ENCODE peak calls at places on chromosome 11, in ten cellular contexts. Q is memory B cell; U is naive thymus-derived CD4-positive, alpha-beta T cell; H is GF-D8; Z is stimulated activated CD4-positive, alpha-beta T cell treated with anti-CD3 and anti-CD28 coated beads, Interleukin-2, amount 100 ng/mL, for 48 hours; D is heart left ventricle; R is effector CD4-positive, alpha-beta T cell; A is pancreas; N is GM06990; E is LoVo. X is an unnamed sample.

GRCh38 chr11:20564811-20565210 is 34.6 kb upstream of the SLC6A5 start:
- DNase-seq in D (no peak), Q (no peak), N (no peak), R (no peak), A (no peak), E (no peak), Z (no peak), U (no peak), H (no peak), X (no peak)

GRCh38 chr11:58905141-58905715 is 34.1 kb upstream of the GLYATL1 start:
- DNase-seq in D (peak; percentile 59), Q (no peak), E (no peak), R (no peak), N (no peak), A (no peak), H (no peak), U (no peak), Z (no peak), X (no peak)

GRCh38 chr11:92225563-92226308 is 1.1 kb downstream of the FAT3 start:
- DNase-seq in E (no peak), Q (no peak), A (no peak), R (no peak), D (no peak), H (no peak), N (no peak), U (no peak), Z (no peak), X (no peak)

GRCh38 chr11:114774599-114775365 is 96.5 kb downstream of the NXPE2 start:
- DNase-seq in N (no peak), Z (peak; percentile 7), H (peak; percentile 32), U (no peak), D (peak; percentile 26), R (no peak), A (no peak), E (no peak), Q (no peak), X (no peak)

GRCh38 chr11:46170797-46171196 is 49.5 kb upstream of the PHF21A start:
- DNase-seq in A (no peak), Q (no peak), E (no peak), U (no peak), H (no peak), D (no peak), N (no peak), R (no peak), Z (no peak), X (no peak)

GRCh38 chr11:63920870-63921417 is 4.0 kb upstream of the RCOR2 start:
- DNase-seq in N (no peak), U (no peak), H (no peak), A (no peak), D (peak; percentile 54), E (no peak), R (no peak), Z (no peak), Q (no peak), X (no peak)

GRCh38 chr11:61689164-61689496 is 8.9 kb downstream of the DAGLA start:
- DNase-seq in N (no peak), A (no peak), U (no peak), Q (no peak), E (no peak), Z (no peak), H (no peak), D (no peak), R (no peak), X (no peak)

GRCh38 chr11:84543367-84544159 is 1083.6 kb downstream of the DLG2 start:
- DNase-seq in R (no peak), Q (no peak), D (no peak), A (no peak), U (no peak), Z (no peak), H (no peak), E (no peak), N (no peak), X (no peak)

GRCh38 chr11:67032830-67033555 is 10.1 kb downstream of the SYT12 start:
- DNase-seq in U (no peak), E (no peak), A (no peak), D (no peak), H (no peak), N (no peak), Q (no peak), R (no peak), Z (no peak), X (no peak)

GRCh38 chr11:129766858-129767604 is 48.6 kb upstream of the TMEM45B start:
- DNase-seq in U (peak; percentile 18), R (no peak), A (no peak), Q (no peak), E (peak; percentile 45), Z (no peak), D (no peak), N (no peak), H (peak; percentile 54), X (peak; percentile 66)

GRCh38 chr11:67309661-67310061 is 6.3 kb downstream of the SSH3 start:
- DNase-seq in N (no peak), H (no peak), A (no peak), R (no peak), E (no peak), D (no peak), Q (no peak), Z (no peak), U (no peak), X (no peak)

GRCh38 chr11:70650075-70650909 is 252.0 kb downstream of the CTTN start:
- DNase-seq in A (peak; percentile 27), E (peak; percentile 81), R (no peak), Z (peak; percentile 43), N (no peak), U (no peak), Q (no peak), H (no peak), D (peak; percentile 71), X (peak; percentile 65)

GRCh38 chr11:8760896-8761295 is 78.3 kb downstream of the RPL27A start:
- DNase-seq in E (no peak), N (no peak), Q (no peak), U (no peak), H (no peak), D (no peak), A (no peak), R (no peak), Z (no peak), X (peak; percentile 22)

X was measured in Kasumi-1.